ENCODE peak calls at places on chromosomes 13 and 19, in four cellular contexts. Z, R, G and C are unnamed samples.

GRCh38 chr13:110149036-110149435 is 157.9 kb downstream of the COL4A1 start:
- DNase-seq in Z (peak; percentile 46), R (no peak), G (no peak), C (no peak)

GRCh38 chr13:43546260-43546659 is 240.5 kb downstream of the ENOX1 start:
- DNase-seq in Z (no peak), R (no peak), G (no peak), C (no peak)

GRCh38 chr19:38035515-38036495 is 128.8 kb downstream of the SIPA1L3 start:
- DNase-seq in Z (no peak), R (no peak), G (no peak), C (no peak)

GRCh38 chr19:50384685-50385535 is 763 bp downstream of the POLD1 start:
- DNase-seq in Z (no peak), R (no peak), G (peak; percentile 30), C (no peak)

GRCh38 chr19:40612831-40613668 is 11.9 kb downstream of the LTBP4 start:
- DNase-seq in Z (peak; percentile 93), R (peak; percentile 36), G (peak; percentile 93), C (peak; percentile 52)

GRCh38 chr13:26964278-26965057 is 203.9 kb upstream of the GPR12 start:
- DNase-seq in Z (no peak), R (peak; percentile 63), G (peak; percentile 26), C (no peak)

GRCh38 chr19:55082023-55082851 is 6.6 kb downstream of the EPS8L1 start:
- DNase-seq in Z (no peak), R (no peak), G (peak; percentile 97), C (no peak)

GRCh38 chr19:41616785-41617621 is 9.9 kb downstream of the CEACAM4 start:
- DNase-seq in Z (no peak), R (no peak), G (peak; percentile 81), C (peak; percentile 62)

GRCh38 chr19:58346961-58347929 is 6.0 kb downstream of the A1BG start:
- DNase-seq in Z (no peak), R (peak; percentile 56), G (peak; percentile 81), C (no peak)

GRCh38 chr13:111665691-111666095 is 345.3 kb downstream of the TEX29 start:
- DNase-seq in Z (no peak), R (no peak), G (no peak), C (no peak)

GRCh38 chr19:48452656-48453480 is 2.5 kb upstream of the KCNJ14 start:
- DNase-seq in Z (peak; percentile 80), R (no peak), G (no peak), C (no peak)

GRCh38 chr13:41111454-41111853 is 21.1 kb downstream of the KBTBD6 start:
- DNase-seq in Z (no peak), R (no peak), G (no peak), C (no peak)

GRCh38 chr13:73602295-73602694 is 531.9 kb downstream of the KLF12 start:
- DNase-seq in Z (no peak), R (no peak), G (peak; percentile 22), C (no peak)

GRCh38 chr13:79273045-79273444 is 133.0 kb downstream of the RBM26 start:
- DNase-seq in Z (no peak), R (no peak), G (no peak), C (no peak)

GRCh38 chr13:80340643-80341097 is 256 bp downstream of the SPRY2 start:
- DNase-seq in Z (no peak), R (no peak), G (no peak), C (no peak)

GRCh38 chr19:53608381-53608780 is 23.4 kb upstream of the DPRX start:
- DNase-seq in Z (no peak), R (no peak), G (no peak), C (no peak)

GRCh38 chr19:6752257-6753177 is 13.0 kb downstream of the TRIP10 start:
- DNase-seq in Z (peak; percentile 82), R (no peak), G (peak; percentile 91), C (peak; percentile 95)

GRCh38 chr19:50772408-50773311 is 2.4 kb downstream of the GPR32 start:
- DNase-seq in Z (no peak), R (no peak), G (peak; percentile 68), C (peak; percentile 13)

GRCh38 chr13:29254971-29255370 is 340.5 kb downstream of the SLC7A1 start:
- DNase-seq in Z (no peak), R (no peak), G (no peak), C (no peak)

GRCh38 chr19:40601061-40601973 is at the start of gene LTBP4:
- DNase-seq in Z (peak; percentile 90), R (peak; percentile 58), G (peak; percentile 60), C (no peak)

GRCh38 chr19:5743640-5744039 is 23.2 kb downstream of the CATSPERD start:
- DNase-seq in Z (no peak), R (no peak), G (no peak), C (peak; percentile 10)

GRCh38 chr13:79519252-79519651 is 38.3 kb downstream of the NDFIP2 start:
- DNase-seq in Z (no peak), R (no peak), G (no peak), C (no peak)

GRCh38 chr13:108278466-108278865 is 8.9 kb downstream of the TNFSF13B start:
- DNase-seq in Z (no peak), R (no peak), G (no peak), C (no peak)

GRCh38 chr13:23506821-23507210 is 63.4 kb upstream of the TNFRSF19 start:
- DNase-seq in Z (no peak), R (no peak), G (no peak), C (no peak)

GRCh38 chr19:46211201-46211881 is 18.2 kb upstream of the IGFL1 start:
- DNase-seq in Z (no peak), R (peak; percentile 33), G (peak; percentile 89), C (peak; percentile 95)

GRCh38 chr19:39390460-39390758 is 497 bp downstream of the PAF1 start:
- DNase-seq in Z (peak; percentile 95), R (peak; percentile 75), G (no peak), C (no peak)

GRCh38 chr19:54418930-54419800 is 3.9 kb downstream of the TTYH1 start:
- DNase-seq in Z (no peak), R (no peak), G (no peak), C (no peak)

GRCh38 chr19:30722236-30722635 is 350.1 kb downstream of the ZNF536 start:
- DNase-seq in Z (peak; percentile 81), R (no peak), G (no peak), C (no peak)

GRCh38 chr13:74070065-74070464 is 64.1 kb downstream of the KLF12 start:
- DNase-seq in Z (no peak), R (no peak), G (no peak), C (no peak)

GRCh38 chr13:98591721-98592352 is 14.9 kb upstream of the STK24 start:
- DNase-seq in Z (no peak), R (no peak), G (no peak), C (no peak)

GRCh38 chr13:111215081-111216047 is 100.3 kb downstream of the ARHGEF7 start:
- DNase-seq in Z (no peak), R (peak; percentile 62), G (peak; percentile 64), C (no peak)

GRCh38 chr19:13796301-13797057 is 1.2 kb downstream of the ZSWIM4 start:
- DNase-seq in Z (peak; percentile 95), R (peak; percentile 64), G (peak; percentile 79), C (no peak)

GRCh38 chr13:51747438-51748434 is 56.2 kb downstream of the DHRS12 start:
- DNase-seq in Z (no peak), R (no peak), G (no peak), C (no peak)

GRCh38 chr13:98297043-98297442 is 120.0 kb upstream of the RNF113B start:
- DNase-seq in Z (no peak), R (no peak), G (no peak), C (no peak)

GRCh38 chr19:17235618-17236413 is 9.8 kb downstream of the OCEL1 start:
- DNase-seq in Z (no peak), R (peak; percentile 73), G (peak; percentile 78), C (no peak)
- TF ChIP-seq CTCF in Z (no peak), R (peak; percentile 20), G (peak; percentile 40), C (no peak)

GRCh38 chr19:45040059-45040767 is 1.4 kb downstream of the CLASRP start:
- DNase-seq in Z (no peak), R (no peak), G (no peak), C (no peak)
- H3K4me3 ChIP-seq in Z (no peak overlapping the region), R (no peak overlapping the region), G (peak overlapping the region; percentile 100), C (peak overlapping the region; percentile 55)

GRCh38 chr19:1221904-1222255 is 15.9 kb downstream of the CBARP start:
- DNase-seq in Z (no peak), R (no peak), G (no peak), C (no peak)

GRCh38 chr19:1219786-1220451 is 14.3 kb downstream of the STK11 start:
- DNase-seq in Z (no peak), R (no peak), G (no peak), C (no peak)

GRCh38 chr19:1222394-1222793 is 15.4 kb downstream of the CBARP start:
- DNase-seq in Z (no peak), R (no peak), G (no peak), C (no peak)

GRCh38 chr19:1220452-1221037 is 15.0 kb downstream of the STK11 start:
- DNase-seq in Z (no peak), R (no peak), G (no peak), C (no peak)

DNA sequence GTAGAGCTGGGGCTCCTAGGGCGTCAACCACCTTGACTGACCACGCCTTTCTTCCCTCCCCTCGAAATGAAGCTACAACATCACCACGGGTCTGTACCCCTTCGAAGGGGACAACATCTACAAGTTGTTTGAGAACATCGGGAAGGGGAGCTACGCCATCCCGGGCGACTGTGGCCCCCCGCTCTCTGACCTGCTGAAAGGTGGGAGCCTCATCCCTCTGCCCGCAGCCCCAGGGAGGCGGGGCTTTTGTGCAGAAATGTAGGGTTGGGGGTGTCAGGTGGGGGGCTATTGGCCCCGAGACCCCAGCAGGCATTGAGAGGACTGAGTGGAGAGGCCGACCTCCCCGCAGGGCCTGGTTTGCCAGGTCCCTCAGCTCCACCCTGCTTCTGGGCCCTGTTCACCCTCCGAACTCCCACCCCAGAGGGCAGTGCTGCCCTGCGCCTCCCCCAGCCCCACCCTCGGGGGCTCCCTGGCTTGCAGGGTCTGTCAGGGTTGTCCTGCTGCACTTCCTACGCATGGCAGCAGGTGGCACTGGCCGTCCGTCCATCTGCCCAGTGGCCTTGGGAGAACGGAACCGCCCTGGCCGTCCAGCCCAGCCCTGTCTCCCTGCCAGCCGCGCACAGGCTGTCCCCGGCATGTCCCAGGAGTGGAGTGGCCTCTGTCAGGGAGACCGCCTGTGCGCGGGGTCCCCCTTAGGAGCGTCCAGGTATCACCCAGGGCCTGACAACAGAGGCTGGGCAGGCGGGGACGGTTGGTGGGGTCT is 15.7 kb downstream of the STK11 start:
- DNase-seq in Z (no peak), R (peak; percentile 85), G (no peak), C (peak; percentile 67)
- TF ChIP-seq CTCF in Z (no peak), R (peak; percentile 87), G (peak; percentile 76), C (peak; percentile 62)

DNA sequence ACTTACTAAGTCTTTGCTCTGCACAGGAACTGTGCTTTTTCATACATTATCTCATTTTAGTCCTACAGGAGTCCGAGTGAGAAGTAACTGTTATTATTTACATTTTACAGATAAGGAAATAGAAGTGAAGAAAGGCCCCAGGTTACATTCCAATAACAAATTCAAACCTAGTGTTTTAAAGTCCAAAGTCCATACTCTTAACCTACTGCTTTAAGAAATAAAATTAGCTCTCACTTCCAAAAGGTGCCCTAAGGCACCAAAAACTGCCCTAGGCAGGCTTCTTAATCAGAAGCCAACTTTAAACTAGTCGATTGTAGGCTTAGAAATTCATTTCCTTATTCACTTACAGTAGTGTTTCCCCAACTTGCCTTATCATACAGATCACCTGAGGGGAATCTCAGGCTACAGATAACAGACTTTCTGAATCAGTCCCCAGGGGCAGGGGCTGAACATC is 555.9 kb downstream of the DIAPH3 start:
- DNase-seq in Z (no peak), R (no peak), G (no peak), C (peak; percentile 69)
- H3K4me3 ChIP-seq in Z (no peak overlapping the region), R (no peak overlapping the region), G (no peak overlapping the region), C (no peak overlapping the region)

GRCh38 chr13:88196106-88196505 is 524.9 kb downstream of the SLITRK5 start:
- DNase-seq in Z (no peak), R (no peak), G (no peak), C (no peak)
- TF ChIP-seq CTCF in Z (no peak), R (no peak), G (peak; percentile 40), C (no peak)